ENCODE peak calls at places on chromosomes 1 and 21, in five cellular contexts. M is H1, Z is HepG2, G is GM12891, R is SK-N-SH. U is an unnamed sample.

GRCh38 chr1:183114441-183114840 is 71.6 kb upstream of the LAMC2 start:
- DNase-seq in M (no peak), Z (no peak), G (no peak), R (no peak), U (no peak)

GRCh38 chr1:181136738-181137122 is 48.2 kb downstream of the IER5 start:
- DNase-seq in M (no peak), Z (no peak), G (no peak), R (no peak), U (no peak)

GRCh38 chr1:171220551-171221175 is 27.6 kb upstream of the FMO1 start:
- DNase-seq in M (peak), Z (no peak), G (no peak), R (no peak), U (no peak)

GRCh38 chr1:154534263-154534844 is 24.1 kb downstream of the UBE2Q1 start:
- DNase-seq in M (peak), Z (peak), G (no peak), R (peak), U (no peak)

GRCh38 chr1:155122308-155122707 is 5.4 kb upstream of the EFNA1 start:
- DNase-seq in M (no peak), Z (no peak), G (no peak), R (no peak), U (no peak)

GRCh38 chr1:2135866-2136265 is 58.7 kb downstream of the FAAP20 start:
- DNase-seq in M (no peak), Z (no peak), G (no peak), R (no peak), U (no peak)

GRCh38 chr1:24861821-24862727 is 68.0 kb downstream of the RUNX3 start:
- DNase-seq in M (peak), Z (no peak), G (no peak), R (no peak), U (no peak)

GRCh38 chr1:61056674-61057439 is 25.5 kb upstream of the NFIA start:
- DNase-seq in M (no peak), Z (no peak), G (no peak), R (peak), U (no peak)

GRCh38 chr1:226201029-226201593 is 14.6 kb upstream of the ACBD3 start:
- DNase-seq in M (no peak), Z (no peak), G (peak), R (no peak), U (peak)

GRCh38 chr1:108000620-108001105 is 35.7 kb upstream of the VAV3 start:
- DNase-seq in M (no peak), Z (peak), G (no peak), R (peak), U (no peak)

GRCh38 chr1:7960165-7960564 is 1.3 kb upstream of the PARK7 start:
- DNase-seq in M (no peak), Z (no peak), G (no peak), R (no peak), U (no peak)

GRCh38 chr1:23787701-23788100 is 3.2 kb upstream of the LYPLA2 start:
- DNase-seq in M (no peak), Z (no peak), G (no peak), R (no peak), U (no peak)

GRCh38 chr1:212959266-212960220 is 9.2 kb downstream of the VASH2 start:
- DNase-seq in M (no peak), Z (no peak), G (no peak), R (no peak), U (peak)

GRCh38 chr1:201296371-201296770 is 13.1 kb downstream of the PKP1 start:
- DNase-seq in M (no peak), Z (no peak), G (no peak), R (no peak), U (no peak)

GRCh38 chr1:201020647-201021332 is 2.7 kb downstream of the KIF21B start:
- DNase-seq in M (peak), Z (no peak), G (no peak), R (peak), U (no peak)

GRCh38 chr1:18641005-18641941 is 10.6 kb downstream of the PAX7 start:
- DNase-seq in M (peak), Z (no peak), G (no peak), R (peak), U (no peak)

GRCh38 chr1:165463978-165464377 is 19.1 kb upstream of the RXRG start:
- DNase-seq in M (no peak), Z (no peak), G (no peak), R (no peak), U (no peak)

GRCh38 chr1:193143285-193143684 is 21.5 kb downstream of the CDC73 start:
- DNase-seq in M (no peak), Z (no peak), G (no peak), R (no peak), U (no peak)

GRCh38 chr1:70966018-70966638 is 81.5 kb downstream of the PTGER3 start:
- DNase-seq in M (no peak), Z (peak), G (no peak), R (no peak), U (no peak)

GRCh38 chr1:45037456-45037855 is 25.4 kb downstream of the UROD start:
- DNase-seq in M (no peak), Z (no peak), G (no peak), R (peak), U (no peak)

GRCh38 chr1:203037509-203038190 is 11.4 kb downstream of the PPFIA4 start:
- DNase-seq in M (no peak), Z (no peak), G (peak), R (no peak), U (peak)

GRCh38 chr1:116089870-116090269 is 21.3 kb upstream of the MAB21L3 start:
- DNase-seq in M (no peak), Z (no peak), G (no peak), R (no peak), U (no peak)

GRCh38 chr21:44800103-44800502 is 1.5 kb downstream of the UBE2G2 start:
- DNase-seq in M (no peak), Z (peak), G (no peak), R (peak), U (no peak)

GRCh38 chr1:18340158-18340764 is 140.5 kb upstream of the KLHDC7A start:
- DNase-seq in M (no peak), Z (no peak), G (no peak), R (no peak), U (no peak)

GRCh38 chr1:2073382-2074230 is 23.4 kb downstream of the PRKCZ start:
- DNase-seq in M (no peak), Z (no peak), G (no peak), R (peak), U (no peak)

GRCh38 chr1:29453502-29454240 is 217.3 kb downstream of the PTPRU start:
- DNase-seq in M (peak), Z (peak), G (peak), R (peak), U (peak)

GRCh38 chr21:34670220-34670961 is 1.6 kb downstream of the CLIC6 start:
- DNase-seq in M (peak), Z (no peak), G (peak), R (peak), U (peak)

DNA sequence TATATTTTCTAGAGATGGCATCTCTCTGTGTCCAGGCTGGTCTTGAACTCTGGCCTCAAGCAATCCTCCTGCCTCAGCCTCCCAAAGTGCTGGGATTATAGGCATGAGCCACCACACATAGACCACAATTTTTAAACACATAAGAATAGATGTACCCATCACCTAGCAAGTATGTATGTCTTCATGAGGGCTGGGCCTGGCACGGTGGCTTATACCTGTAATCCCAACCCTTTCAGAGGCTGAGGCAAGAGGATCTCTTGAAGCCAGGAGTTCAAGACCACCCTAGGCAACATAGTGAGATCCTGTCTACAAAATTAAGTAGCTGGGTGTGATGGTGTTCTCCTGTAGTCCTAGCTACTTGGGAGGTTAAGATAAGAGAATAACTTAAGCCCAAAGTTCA is 13.8 kb downstream of the UQCRH start:
- DNase-seq in M (no peak), Z (no peak), G (no peak), R (no peak), U (no peak)
- TF ChIP-seq POLR2AphosphoS5 in M (no peak), Z (peak), G (no peak), R (no peak), U (no peak)

GRCh38 chr1:209411491-209411929 is 172.0 kb upstream of the CAMK1G start:
- DNase-seq in M (no peak), Z (no peak), G (no peak), R (no peak), U (no peak)
- TF ChIP-seq TAF1 in M (no peak), Z (no peak), G (no peak), R (no peak), U (no peak)

GRCh38 chr1:111196213-111196612 is 4.2 kb downstream of the DENND2D start:
- DNase-seq in M (no peak), Z (no peak), G (no peak), R (no peak), U (no peak)

GRCh38 chr1:111195002-111195684 is 5.3 kb downstream of the DENND2D start:
- DNase-seq in M (no peak), Z (peak), G (no peak), R (no peak), U (no peak)

GRCh38 chr1:111192074-111192473 is 8.4 kb downstream of the DENND2D start:
- DNase-seq in M (no peak), Z (no peak), G (no peak), R (no peak), U (no peak)

GRCh38 chr1:111192643-111193519 is 7.6 kb downstream of the DENND2D start:
- DNase-seq in M (no peak), Z (no peak), G (no peak), R (no peak), U (no peak)

GRCh38 chr1:111193712-111194480 is 6.5 kb downstream of the DENND2D start:
- DNase-seq in M (no peak), Z (no peak), G (no peak), R (no peak), U (no peak)
- TF ChIP-seq POLR2AphosphoS5 in M (no peak), Z (no peak), G (no peak), R (no peak), U (no peak)

GRCh38 chr1:121483961-121484424 is 299.2 kb downstream of the SRGAP2C start:
- DNase-seq in M (no peak), Z (no peak), G (no peak), R (no peak), U (no peak)
- TF ChIP-seq TAF1 in M (no peak), Z (no peak), G (no peak), R (no peak), U (no peak)

GRCh38 chr1:173332026-173332425 is 124.9 kb upstream of the TNFSF4 start:
- DNase-seq in M (no peak), Z (no peak), G (no peak), R (no peak), U (no peak)

GRCh38 chr1:173333581-173333980 is 126.5 kb upstream of the TNFSF4 start:
- DNase-seq in M (no peak), Z (no peak), G (no peak), R (no peak), U (no peak)

GRCh38 chr1:173330149-173330951 is 123.2 kb upstream of the TNFSF4 start:
- DNase-seq in M (no peak), Z (no peak), G (no peak), R (no peak), U (no peak)

GRCh38 chr1:173328961-173329360 is 121.8 kb upstream of the TNFSF4 start:
- DNase-seq in M (no peak), Z (no peak), G (no peak), R (no peak), U (no peak)

GRCh38 chr1:173329747-173330146 is 122.6 kb upstream of the TNFSF4 start:
- DNase-seq in M (no peak), Z (no peak), G (no peak), R (no peak), U (no peak)
- TF ChIP-seq POLR2AphosphoS5 in M (no peak), Z (no peak), G (no peak), R (peak), U (no peak)

DNA sequence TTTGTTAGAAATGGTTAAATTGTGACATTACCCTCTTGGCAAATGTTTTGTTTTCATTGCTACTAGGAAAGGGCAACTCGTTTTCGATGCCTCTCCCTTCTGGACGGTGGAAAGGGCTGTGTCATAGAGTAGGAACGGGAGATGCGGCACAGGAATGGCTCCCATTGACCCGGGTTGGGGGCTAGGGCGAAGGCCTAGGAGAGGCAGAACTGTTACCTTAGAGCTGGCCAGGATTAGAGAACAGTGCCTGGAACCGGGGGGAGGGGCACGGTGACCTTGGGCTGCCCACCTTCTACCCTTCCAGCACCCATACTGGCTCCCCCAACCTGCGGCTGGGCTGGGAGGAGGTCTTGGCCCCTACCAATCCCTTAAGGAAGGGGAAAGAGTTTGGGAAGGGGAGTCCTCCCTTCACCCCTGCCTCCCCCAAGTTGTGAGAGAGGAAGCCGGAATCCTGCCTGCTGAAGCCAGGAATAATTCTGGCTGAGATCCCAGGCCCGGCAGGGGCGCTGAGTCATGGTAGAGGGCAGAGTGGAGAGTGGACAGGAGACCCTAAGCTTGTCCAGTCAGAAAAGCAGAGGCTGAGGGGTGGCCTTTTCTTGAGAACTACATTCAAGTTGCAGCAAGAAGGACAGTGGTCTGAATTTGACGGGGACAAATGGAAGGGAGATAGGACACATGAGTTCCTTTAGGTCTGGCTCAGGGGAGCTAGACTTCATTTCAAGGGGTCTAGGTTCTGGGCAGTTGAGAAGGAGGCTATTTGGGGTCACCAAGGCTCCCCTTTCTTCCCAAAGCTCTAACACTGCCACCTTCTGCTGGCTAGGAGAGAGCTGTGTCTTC is 8.2 kb downstream of the LMNA start:
- DNase-seq in M (no peak), Z (peak), G (no peak), R (no peak), U (no peak)
- TF ChIP-seq TAF1 in M (no peak), Z (no peak), G (no peak), R (peak), U (no peak)

DNA sequence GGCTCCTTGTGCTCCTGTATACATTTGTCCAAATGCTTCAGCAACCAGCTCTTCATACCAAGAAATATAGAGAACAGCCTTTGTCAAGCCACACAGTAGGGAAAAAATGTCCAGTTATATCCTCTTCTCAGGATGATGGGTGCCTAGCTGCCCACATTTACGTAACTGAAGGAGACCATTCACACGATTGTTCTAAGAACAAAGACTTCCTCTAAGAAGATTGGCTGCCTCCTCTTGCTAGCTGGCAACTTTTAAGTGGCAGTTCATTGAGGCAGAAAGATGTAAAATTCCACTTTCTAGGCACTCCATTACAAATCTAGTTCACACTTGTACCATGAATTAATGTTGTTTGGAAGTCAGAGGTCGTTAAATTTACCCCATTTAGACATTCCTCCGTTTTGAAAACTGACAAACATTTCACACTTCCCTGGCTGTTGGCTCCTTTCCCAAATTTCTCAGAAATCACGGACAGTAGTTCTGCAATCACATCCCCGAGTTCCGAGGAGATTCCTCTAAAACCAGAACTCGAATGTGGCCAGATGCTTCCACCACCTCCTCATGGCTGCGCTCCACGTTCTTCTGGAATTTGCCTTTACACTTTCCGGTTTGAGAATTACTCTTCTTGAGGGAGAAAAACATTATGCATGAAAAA is 45.6 kb upstream of the CSF1 start:
- DNase-seq in M (no peak), Z (no peak), G (no peak), R (no peak), U (no peak)
- TF ChIP-seq POLR2AphosphoS5 in M (no peak), Z (no peak), G (no peak), R (no peak), U (no peak)

U was measured in GM12892.